ENCODE peak calls at places on chromosomes 6 and 20, in nine cellular contexts. One of them, this sample, is unnamed.

GRCh38 chr6:47352966-47353365 is 43.3 kb upstream of the TNFRSF21 start:
- DNase-seq in caudate nucleus: no peak
- DNase-seq in activated naive CD4-positive, alpha-beta T cell treated with Interleukin-2 at 50 U/mL for 16 hours: no peak
- DNase-seq in naive thymus-derived CD4-positive, alpha-beta T cell: no peak
- DNase-seq in activated T-helper 1 cell treated with anti-CD3 and anti-CD28 coated beads, Interleukin-2, amount 50 U/mL, for 16 hours: no peak
- DNase-seq in tibial nerve: no peak
- DNase-seq in posterior cingulate gyrus: no peak
- DNase-seq in mesendoderm: no peak
- DNase-seq in H9: no peak
- DNase-seq in this sample: no peak

GRCh38 chr6:21900730-21901129 is 307.2 kb downstream of the SOX4 start:
- DNase-seq in caudate nucleus: no peak
- DNase-seq in activated naive CD4-positive, alpha-beta T cell treated with Interleukin-2 at 50 U/mL for 16 hours: no peak
- DNase-seq in naive thymus-derived CD4-positive, alpha-beta T cell: no peak
- DNase-seq in activated T-helper 1 cell treated with anti-CD3 and anti-CD28 coated beads, Interleukin-2, amount 50 U/mL, for 16 hours: no peak
- DNase-seq in tibial nerve: no peak
- DNase-seq in posterior cingulate gyrus: no peak
- DNase-seq in mesendoderm: no peak
- DNase-seq in H9: no peak
- DNase-seq in this sample: no peak

GRCh38 chr20:51400051-51400926 is 142.2 kb downstream of the NFATC2 start:
- DNase-seq in caudate nucleus: no peak
- DNase-seq in activated naive CD4-positive, alpha-beta T cell treated with Interleukin-2 at 50 U/mL for 16 hours: peak; percentile 78
- DNase-seq in naive thymus-derived CD4-positive, alpha-beta T cell: peak; percentile 66
- DNase-seq in activated T-helper 1 cell treated with anti-CD3 and anti-CD28 coated beads, Interleukin-2, amount 50 U/mL, for 16 hours: peak; percentile 54
- DNase-seq in tibial nerve: no peak
- DNase-seq in posterior cingulate gyrus: no peak
- DNase-seq in mesendoderm: no peak
- DNase-seq in H9: no peak
- DNase-seq in this sample: no peak

GRCh38 chr6:31736768-31737314 is 511 bp upstream of the CLIC1 start:
- DNase-seq in caudate nucleus: no peak
- DNase-seq in activated naive CD4-positive, alpha-beta T cell treated with Interleukin-2 at 50 U/mL for 16 hours: no peak
- DNase-seq in naive thymus-derived CD4-positive, alpha-beta T cell: no peak
- DNase-seq in activated T-helper 1 cell treated with anti-CD3 and anti-CD28 coated beads, Interleukin-2, amount 50 U/mL, for 16 hours: no peak
- DNase-seq in tibial nerve: no peak
- DNase-seq in posterior cingulate gyrus: no peak
- DNase-seq in mesendoderm: no peak
- DNase-seq in H9: peak; percentile 41
- DNase-seq in this sample: no peak

GRCh38 chr6:140174509-140174908 is 800.1 kb upstream of the CITED2 start:
- DNase-seq in caudate nucleus: no peak
- DNase-seq in activated naive CD4-positive, alpha-beta T cell treated with Interleukin-2 at 50 U/mL for 16 hours: no peak
- DNase-seq in naive thymus-derived CD4-positive, alpha-beta T cell: no peak
- DNase-seq in activated T-helper 1 cell treated with anti-CD3 and anti-CD28 coated beads, Interleukin-2, amount 50 U/mL, for 16 hours: no peak
- DNase-seq in tibial nerve: no peak
- DNase-seq in posterior cingulate gyrus: no peak
- DNase-seq in mesendoderm: no peak
- DNase-seq in H9: no peak
- DNase-seq in this sample: no peak

GRCh38 chr20:58182521-58183140 is 45.8 kb downstream of the ANKRD60 start:
- DNase-seq in caudate nucleus: no peak
- DNase-seq in activated naive CD4-positive, alpha-beta T cell treated with Interleukin-2 at 50 U/mL for 16 hours: no peak
- DNase-seq in naive thymus-derived CD4-positive, alpha-beta T cell: no peak
- DNase-seq in activated T-helper 1 cell treated with anti-CD3 and anti-CD28 coated beads, Interleukin-2, amount 50 U/mL, for 16 hours: no peak
- DNase-seq in tibial nerve: no peak
- DNase-seq in posterior cingulate gyrus: no peak
- DNase-seq in mesendoderm: no peak
- DNase-seq in H9: no peak
- DNase-seq in this sample: no peak

GRCh38 chr6:159959976-159960384 is 8.9 kb upstream of the IGF2R start:
- DNase-seq in caudate nucleus: no peak
- DNase-seq in activated naive CD4-positive, alpha-beta T cell treated with Interleukin-2 at 50 U/mL for 16 hours: no peak
- DNase-seq in naive thymus-derived CD4-positive, alpha-beta T cell: no peak
- DNase-seq in activated T-helper 1 cell treated with anti-CD3 and anti-CD28 coated beads, Interleukin-2, amount 50 U/mL, for 16 hours: no peak
- DNase-seq in tibial nerve: no peak
- DNase-seq in posterior cingulate gyrus: no peak
- DNase-seq in mesendoderm: no peak
- DNase-seq in H9: no peak
- DNase-seq in this sample: no peak

GRCh38 chr6:166448432-166448831 is 65.7 kb upstream of the MPC1 start:
- DNase-seq in caudate nucleus: no peak
- DNase-seq in activated naive CD4-positive, alpha-beta T cell treated with Interleukin-2 at 50 U/mL for 16 hours: no peak
- DNase-seq in naive thymus-derived CD4-positive, alpha-beta T cell: no peak
- DNase-seq in activated T-helper 1 cell treated with anti-CD3 and anti-CD28 coated beads, Interleukin-2, amount 50 U/mL, for 16 hours: no peak
- DNase-seq in tibial nerve: no peak
- DNase-seq in posterior cingulate gyrus: no peak
- DNase-seq in mesendoderm: no peak
- DNase-seq in H9: no peak
- DNase-seq in this sample: no peak

GRCh38 chr20:14067631-14068030 is 72.3 kb downstream of the MACROD2 start:
- DNase-seq in caudate nucleus: no peak
- DNase-seq in activated naive CD4-positive, alpha-beta T cell treated with Interleukin-2 at 50 U/mL for 16 hours: no peak
- DNase-seq in naive thymus-derived CD4-positive, alpha-beta T cell: no peak
- DNase-seq in activated T-helper 1 cell treated with anti-CD3 and anti-CD28 coated beads, Interleukin-2, amount 50 U/mL, for 16 hours: no peak
- DNase-seq in tibial nerve: no peak
- DNase-seq in posterior cingulate gyrus: no peak
- DNase-seq in mesendoderm: no peak
- DNase-seq in H9: no peak
- DNase-seq in this sample: no peak

GRCh38 chr6:155171747-155172191 is 92.0 kb upstream of the CLDN20 start:
- DNase-seq in caudate nucleus: no peak
- DNase-seq in activated naive CD4-positive, alpha-beta T cell treated with Interleukin-2 at 50 U/mL for 16 hours: no peak
- DNase-seq in naive thymus-derived CD4-positive, alpha-beta T cell: no peak
- DNase-seq in activated T-helper 1 cell treated with anti-CD3 and anti-CD28 coated beads, Interleukin-2, amount 50 U/mL, for 16 hours: no peak
- DNase-seq in tibial nerve: no peak
- DNase-seq in posterior cingulate gyrus: no peak
- DNase-seq in mesendoderm: no peak
- DNase-seq in H9: no peak
- DNase-seq in this sample: no peak

GRCh38 chr6:34491091-34491430 is 25.2 kb downstream of the PACSIN1 start:
- DNase-seq in caudate nucleus: no peak
- DNase-seq in activated naive CD4-positive, alpha-beta T cell treated with Interleukin-2 at 50 U/mL for 16 hours: no peak
- DNase-seq in naive thymus-derived CD4-positive, alpha-beta T cell: no peak
- DNase-seq in activated T-helper 1 cell treated with anti-CD3 and anti-CD28 coated beads, Interleukin-2, amount 50 U/mL, for 16 hours: no peak
- DNase-seq in tibial nerve: no peak
- DNase-seq in posterior cingulate gyrus: no peak
- DNase-seq in mesendoderm: peak; percentile 64
- DNase-seq in H9: no peak
- DNase-seq in this sample: no peak

This sample was measured in activated gamma-delta T cell.